ENCODE peak calls at places on chromosomes 5 and 9, in eight cellular contexts. V is endothelial cell, E is fibroblast of mammary gland, J is Peyer's patch, T is PC-9, A is HFFc6, S is PC-3, U is GM20000. Q is an unnamed sample.

GRCh38 chr9:109101810-109102209 is 17.9 kb downstream of the TMEM245 start:
- DNase-seq in A (peak; percentile 40), J (no peak), E (peak; percentile 80), U (peak; percentile 34), V (no peak), T (peak; percentile 29), S (peak; percentile 90), Q (no peak)

GRCh38 chr5:139386039-139386438 is 2.9 kb upstream of the SLC23A1 start:
- DNase-seq in V (no peak), T (no peak), J (peak; percentile 20), A (no peak), U (no peak), E (no peak), S (no peak), Q (no peak)

GRCh38 chr5:133904641-133905040 is 63.8 kb downstream of the C5orf15 start:
- DNase-seq in J (no peak), U (no peak), S (no peak), V (no peak), E (no peak), T (no peak), A (no peak), Q (no peak)

GRCh38 chr5:88660947-88661869 is 221.8 kb downstream of the MEF2C start:
- DNase-seq in E (peak; percentile 61), T (peak; percentile 97), A (peak; percentile 39), S (peak; percentile 96), J (peak; percentile 53), V (peak; percentile 81), U (peak; percentile 86), Q (peak; percentile 32)

GRCh38 chr9:135525241-135526088 is 4.2 kb downstream of the LCN1 start:
- DNase-seq in T (no peak), S (no peak), J (no peak), U (no peak), V (no peak), A (no peak), E (no peak), Q (no peak)

GRCh38 chr9:89038354-89039091 is 47.3 kb downstream of the S1PR3 start:
- DNase-seq in V (no peak), E (peak; percentile 98), U (no peak), J (no peak), S (peak; percentile 12), T (no peak), A (peak; percentile 90), Q (peak; percentile 83)

GRCh38 chr5:112956606-112957005 is 20.0 kb upstream of the DCP2 start:
- DNase-seq in V (no peak), S (no peak), J (no peak), U (no peak), T (no peak), A (no peak), E (no peak), Q (no peak)

GRCh38 chr5:120683580-120683979 is 219.5 kb downstream of the PRR16 start:
- DNase-seq in T (no peak), J (no peak), S (no peak), A (peak; percentile 14), U (no peak), V (no peak), E (no peak), Q (no peak)

GRCh38 chr9:97895695-97896332 is 26.5 kb downstream of the TRMO start:
- DNase-seq in E (peak; percentile 54), V (peak; percentile 37), T (no peak), U (no peak), J (no peak), A (peak; percentile 53), S (peak; percentile 53), Q (no peak)

GRCh38 chr9:18888241-18888794 is 144.7 kb downstream of the SAXO1 start:
- DNase-seq in E (peak; percentile 29), S (no peak), A (no peak), T (no peak), J (no peak), U (no peak), V (no peak), Q (peak; percentile 7)

GRCh38 chr9:129650680-129651235 is 8.8 kb upstream of the ASB6 start:
- DNase-seq in V (no peak), A (no peak), J (no peak), E (peak; percentile 27), S (no peak), T (no peak), U (no peak), Q (no peak)

GRCh38 chr5:175809531-175810121 is 61.8 kb upstream of the CPLX2 start:
- DNase-seq in T (peak; percentile 67), U (no peak), J (no peak), E (peak; percentile 80), A (peak; percentile 95), S (peak; percentile 97), V (no peak), Q (peak; percentile 41)

GRCh38 chr5:136030956-136031611 is 2.3 kb downstream of the TGFBI start:
- DNase-seq in U (no peak), V (no peak), J (no peak), A (no peak), T (no peak), S (no peak), E (no peak), Q (no peak)

GRCh38 chr9:132341177-132341840 is 13.5 kb downstream of the SETX start:
- DNase-seq in V (no peak), E (no peak), U (no peak), A (no peak), J (no peak), S (no peak), T (no peak), Q (no peak)
- TF ChIP-seq CTCF in V (no peak), E (no peak), U (no peak), A (no peak), J (no peak), S (no peak), T (no peak), Q (no peak)

DNA sequence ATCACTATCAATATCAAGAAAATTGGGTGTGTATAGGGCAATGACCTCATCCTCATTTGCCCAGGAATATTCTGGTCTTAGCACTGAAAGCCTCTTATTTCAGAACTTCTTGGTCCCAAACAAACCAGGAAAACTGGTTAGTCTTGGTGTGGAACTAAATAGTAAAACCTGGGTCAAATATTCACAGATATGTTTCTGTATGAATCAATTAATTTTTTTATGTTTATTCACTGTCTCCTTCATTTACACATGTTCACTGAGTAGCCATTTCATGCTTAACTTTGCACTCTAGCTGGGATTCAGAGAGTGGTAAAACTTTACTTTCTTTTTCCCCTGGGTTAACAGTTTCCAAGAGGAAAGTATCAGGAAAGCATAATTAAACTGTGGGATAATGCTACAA is 113.7 kb upstream of the PAPPA start:
- DNase-seq in J (no peak), V (no peak), T (no peak), E (no peak), U (no peak), A (no peak), S (no peak), Q (no peak)
- TF ChIP-seq CTCF in J (no peak), V (no peak), T (no peak), E (no peak), U (no peak), A (no peak), S (no peak), Q (no peak)

GRCh38 chr5:40017151-40017550 is 592.4 kb upstream of the DAB2 start:
- DNase-seq in S (no peak), A (no peak), V (no peak), E (no peak), U (no peak), T (no peak), J (no peak), Q (no peak)

GRCh38 chr5:40017918-40018317 is 593.1 kb upstream of the DAB2 start:
- DNase-seq in T (no peak), E (no peak), J (no peak), S (no peak), V (no peak), A (no peak), U (no peak), Q (no peak)

GRCh38 chr5:40022057-40022456 is 597.3 kb upstream of the DAB2 start:
- DNase-seq in A (no peak), J (no peak), T (no peak), V (no peak), E (no peak), U (no peak), S (no peak), Q (no peak)

GRCh38 chr5:40021007-40021406 is 596.2 kb upstream of the DAB2 start:
- DNase-seq in T (no peak), V (no peak), J (no peak), A (no peak), U (no peak), E (peak; percentile 15), S (peak; percentile 30), Q (no peak)
- TF ChIP-seq CTCF in T (no peak), V (no peak), J (no peak), A (peak; percentile 46), U (no peak), E (peak; percentile 11), S (peak; percentile 50), Q (no peak)

GRCh38 chr9:137201205-137201868 is 796 bp upstream of the TPRN start:
- DNase-seq in U (no peak), V (no peak), S (no peak), T (no peak), A (no peak), J (no peak), E (no peak), Q (no peak)

GRCh38 chr9:137198051-137198747 is 2.3 kb downstream of the TPRN start:
- DNase-seq in S (peak; percentile 85), J (peak; percentile 85), U (no peak), V (no peak), A (no peak), E (no peak), T (peak; percentile 93), Q (no peak)

GRCh38 chr9:137198748-137199276 is 1.7 kb downstream of the TPRN start:
- DNase-seq in A (no peak), E (no peak), U (no peak), V (no peak), J (peak; percentile 70), T (peak; percentile 44), S (no peak), Q (no peak)

GRCh38 chr9:137199411-137200121 is 975 bp downstream of the TPRN start:
- DNase-seq in E (no peak), J (peak; percentile 60), T (no peak), U (no peak), S (no peak), V (no peak), A (no peak), Q (no peak)

DNA sequence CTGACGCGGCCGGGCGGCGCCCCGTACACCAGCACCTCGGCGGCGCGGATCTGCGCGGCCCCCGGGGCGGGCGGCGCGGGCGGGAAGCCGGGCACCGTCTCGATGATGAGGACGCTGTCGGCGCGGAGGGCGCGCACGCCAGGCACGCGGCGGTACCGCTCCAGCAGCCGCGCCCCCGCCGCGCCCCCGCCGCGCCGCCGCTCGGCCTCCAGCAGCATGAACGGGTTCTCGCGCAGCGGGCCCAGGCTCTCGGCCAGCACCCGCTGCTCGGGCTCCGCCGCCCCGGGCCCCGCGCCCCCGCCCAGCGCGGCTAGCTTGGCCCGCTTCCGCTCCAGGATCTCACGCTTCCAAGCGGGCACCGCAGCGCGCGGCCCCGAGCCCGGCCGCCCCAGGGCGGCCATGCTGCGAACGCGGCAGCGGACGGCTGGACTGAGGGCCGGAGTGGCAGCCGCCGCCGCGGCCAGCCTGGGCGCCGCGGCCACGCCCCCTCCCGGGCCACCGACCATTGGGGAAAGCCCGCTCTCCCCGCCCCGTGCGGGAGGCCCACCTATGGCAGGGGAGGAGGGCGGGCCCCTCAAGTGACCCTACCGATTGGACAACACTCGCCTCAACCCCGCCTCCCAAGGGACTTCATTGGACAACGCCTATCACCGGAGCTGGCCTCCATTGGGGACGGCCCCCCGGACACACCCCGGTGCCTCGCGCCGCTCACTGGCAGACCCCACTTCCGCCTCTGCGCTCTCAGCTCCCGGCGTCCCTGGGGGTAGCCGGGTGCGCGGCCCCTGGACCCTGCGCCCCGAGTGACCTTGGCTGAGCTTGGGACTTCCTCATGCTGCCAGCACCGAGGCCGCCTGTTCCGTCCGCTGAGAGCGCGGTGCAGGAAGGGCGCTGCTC is at the start of gene TPRN:
- DNase-seq in S (peak; percentile 97), T (peak; percentile 100), A (peak; percentile 97), E (peak; percentile 99), V (peak; percentile 98), U (peak; percentile 100), J (peak; percentile 99), Q (peak; percentile 97)
- TF ChIP-seq CTCF in S (no peak), T (no peak), A (no peak), E (no peak), V (no peak), U (no peak), J (no peak), Q (no peak)